ENCODE peak calls at places on chromosomes 12 and 14, in eight cellular contexts. B, K, T, Y, E, C, V and O are unnamed samples.

GRCh38 chr14:89977668-89978067 is 21.9 kb downstream of the TDP1 start:
- DNase-seq in B (no peak), K (no peak), T (no peak), Y (no peak), E (no peak), C (no peak), V (no peak), O (no peak)

GRCh38 chr14:101827286-101827685 is 65.8 kb downstream of the PPP2R5C start:
- DNase-seq in B (no peak), K (no peak), T (no peak), Y (no peak), E (no peak), C (no peak), V (no peak), O (no peak)

GRCh38 chr12:68031174-68031573 is 41.9 kb downstream of the IFNG-AS1 start:
- DNase-seq in B (no peak), K (no peak), T (no peak), Y (no peak), E (no peak), C (no peak), V (no peak), O (no peak)

GRCh38 chr12:119687879-119688278 is 19.9 kb downstream of the PRKAB1 start:
- DNase-seq in B (no peak), K (no peak), T (no peak), Y (no peak), E (no peak), C (no peak), V (no peak), O (no peak)

GRCh38 chr14:88791629-88792571 is 853 bp downstream of the EML5 start:
- DNase-seq in B (peak; percentile 28), K (peak; percentile 25), T (no peak), Y (peak; percentile 54), E (peak; percentile 43), C (no peak), V (no peak), O (peak; percentile 19)

GRCh38 chr12:128914908-128915563 is 61.8 kb downstream of the GLT1D1 start:
- DNase-seq in B (no peak), K (no peak), T (no peak), Y (no peak), E (no peak), C (no peak), V (no peak), O (no peak)

GRCh38 chr12:41536813-41537490 is 348.8 kb downstream of the PDZRN4 start:
- DNase-seq in B (no peak), K (no peak), T (no peak), Y (no peak), E (no peak), C (no peak), V (no peak), O (no peak)

GRCh38 chr14:67650694-67651093 is 23.7 kb downstream of the VTI1B start:
- DNase-seq in B (no peak), K (no peak), T (no peak), Y (no peak), E (no peak), C (no peak), V (no peak), O (no peak)

GRCh38 chr12:53744730-53745129 is 7.0 kb downstream of the CISTR start:
- DNase-seq in B (no peak), K (no peak), T (no peak), Y (no peak), E (no peak), C (no peak), V (no peak), O (no peak)

GRCh38 chr12:20415641-20416040 is 47.3 kb downstream of the PDE3A start:
- DNase-seq in B (no peak), K (no peak), T (no peak), Y (no peak), E (no peak), C (no peak), V (no peak), O (no peak)

GRCh38 chr12:3200032-3200617 is 122.9 kb downstream of the TSPAN9 start:
- DNase-seq in B (peak; percentile 53), K (peak; percentile 16), T (no peak), Y (peak; percentile 92), E (peak; percentile 94), C (no peak), V (no peak), O (peak; percentile 39)

GRCh38 chr12:69039881-69040280 is 106.9 kb upstream of the CPM start:
- DNase-seq in B (no peak), K (no peak), T (no peak), Y (no peak), E (no peak), C (no peak), V (no peak), O (no peak)

GRCh38 chr12:93624595-93625294 is 52.3 kb downstream of the SOCS2 start:
- DNase-seq in B (no peak), K (no peak), T (peak; percentile 52), Y (no peak), E (no peak), C (no peak), V (no peak), O (no peak)

GRCh38 chr14:89481167-89481566 is 64.1 kb upstream of the FOXN3 start:
- DNase-seq in B (no peak), K (no peak), T (no peak), Y (no peak), E (no peak), C (no peak), V (no peak), O (no peak)

GRCh38 chr12:132727091-132727794 is 16.6 kb downstream of the PGAM5 start:
- DNase-seq in B (no peak), K (no peak), T (no peak), Y (no peak), E (no peak), C (no peak), V (no peak), O (no peak)

GRCh38 chr12:132731574-132731973 is 20.9 kb downstream of the PGAM5 start:
- DNase-seq in B (no peak), K (no peak), T (no peak), Y (no peak), E (no peak), C (no peak), V (no peak), O (no peak)

GRCh38 chr12:132726386-132726785 is 15.7 kb downstream of the PGAM5 start:
- DNase-seq in B (no peak), K (no peak), T (no peak), Y (no peak), E (no peak), C (no peak), V (no peak), O (no peak)

GRCh38 chr12:132730353-132730752 is 19.7 kb downstream of the PGAM5 start:
- DNase-seq in B (no peak), K (no peak), T (no peak), Y (no peak), E (no peak), C (no peak), V (no peak), O (no peak)

GRCh38 chr12:132729541-132730320 is 19.1 kb downstream of the PGAM5 start:
- DNase-seq in B (no peak), K (no peak), T (no peak), Y (no peak), E (peak; percentile 52), C (no peak), V (no peak), O (no peak)
- TF ChIP-seq POLR2AphosphoS5 in B (no peak), K (no peak), T (no peak), Y (no peak), E (no peak), C (no peak), V (no peak), O (no peak)

GRCh38 chr12:123834845-123835244 is 72.7 kb downstream of the DNAH10 start:
- DNase-seq in B (no peak), K (no peak), T (no peak), Y (no peak), E (no peak), C (no peak), V (no peak), O (no peak)
- TF ChIP-seq POLR2AphosphoS5 in B (no peak), K (no peak), T (no peak), Y (no peak), E (no peak), C (no peak), V (no peak), O (no peak)

GRCh38 chr14:21455592-21455911 is 371 bp downstream of the CHD8 start:
- DNase-seq in B (no peak), K (no peak), T (no peak), Y (no peak), E (no peak), C (no peak), V (no peak), O (no peak)

GRCh38 chr14:21454843-21455550 is 926 bp downstream of the CHD8 start:
- DNase-seq in B (no peak), K (no peak), T (peak; percentile 33), Y (no peak), E (peak; percentile 43), C (no peak), V (no peak), O (no peak)

DNA sequence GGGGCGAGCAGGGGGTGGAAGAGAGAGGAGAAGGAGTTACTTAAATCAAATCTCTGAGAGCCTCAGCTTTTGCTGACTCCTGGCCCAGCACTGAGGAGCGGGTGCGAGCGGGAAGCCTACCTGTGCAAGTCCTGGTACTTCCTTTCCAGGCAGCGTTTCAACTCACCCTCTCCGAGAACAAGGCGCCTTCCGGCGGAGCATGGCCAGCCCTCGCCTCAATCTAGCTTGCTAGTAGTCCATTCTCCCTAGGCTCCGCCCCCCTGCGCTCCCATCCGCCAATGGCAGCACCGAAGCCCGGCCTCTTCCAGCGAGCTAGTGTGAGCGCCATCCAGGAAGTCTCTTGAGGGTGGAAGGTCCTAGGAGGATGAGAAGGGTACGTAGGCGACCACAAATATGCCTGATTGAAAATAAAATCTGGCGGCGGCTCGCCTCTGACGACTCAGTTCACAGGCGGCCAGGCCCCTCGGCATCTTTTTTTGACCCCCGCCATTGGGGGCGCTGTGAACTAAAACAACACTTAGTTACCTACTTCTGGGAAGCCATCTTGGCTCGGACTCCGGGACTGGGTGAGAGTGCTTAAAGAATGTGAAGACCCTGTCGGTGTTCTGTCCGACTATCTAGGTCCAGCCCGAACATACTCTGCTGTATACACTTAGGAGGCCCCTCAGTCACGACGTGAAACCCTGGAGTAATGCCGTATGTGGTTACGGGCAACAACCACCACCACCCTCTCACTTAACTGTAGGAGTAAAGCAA is at the start of gene CHD8:
- DNase-seq in B (peak; percentile 100), K (peak; percentile 100), T (peak; percentile 100), Y (peak; percentile 98), E (peak; percentile 95), C (peak; percentile 100), V (peak; percentile 99), O (peak; percentile 100)
- TF ChIP-seq POLR2AphosphoS5 in B (peak; percentile 74), K (peak; percentile 74), T (peak; percentile 88), Y (peak; percentile 95), E (peak; percentile 70), C (peak; percentile 68), V (peak; percentile 81), O (peak; percentile 98)

DNA sequence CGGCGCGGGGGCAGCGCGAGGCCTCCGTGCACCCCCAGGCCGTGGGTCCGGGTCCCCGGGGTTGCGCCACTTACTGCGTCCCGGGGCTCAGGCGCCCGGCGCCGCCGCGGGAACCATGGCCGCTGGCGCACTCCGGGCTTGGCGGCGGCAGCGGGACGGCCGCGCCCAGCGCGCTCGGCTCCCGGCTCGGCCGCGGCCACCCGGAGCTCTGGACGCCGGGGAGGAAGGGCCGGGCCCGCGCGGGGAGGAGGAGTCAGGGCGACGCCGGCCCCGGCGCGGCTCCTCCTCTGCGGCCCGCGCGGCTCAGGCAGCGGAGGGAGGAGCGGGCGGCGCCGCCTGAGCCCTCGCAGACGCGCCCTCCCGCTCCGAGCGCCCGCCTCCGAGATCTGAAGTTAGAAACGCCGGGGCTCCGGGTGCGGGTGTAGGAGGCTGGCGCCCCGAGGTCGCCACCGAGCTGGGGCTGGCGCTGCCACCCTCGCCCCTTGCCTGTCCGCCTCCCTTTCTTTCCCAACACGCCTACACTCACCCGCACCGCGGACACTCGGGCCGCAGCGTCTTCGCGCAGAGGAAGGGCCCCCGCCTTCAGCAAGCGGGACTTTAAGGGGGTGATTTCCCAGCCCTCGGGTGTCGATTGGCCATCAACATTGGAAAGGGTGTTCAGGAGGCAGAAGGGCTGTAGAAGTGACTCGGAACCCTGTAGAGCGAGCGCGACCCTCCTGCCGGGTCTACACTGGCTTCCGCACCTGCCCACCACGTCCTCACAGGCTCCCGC is at the start of gene NIN:
- DNase-seq in B (peak; percentile 83), K (peak; percentile 83), T (peak; percentile 33), Y (peak; percentile 79), E (peak; percentile 94), C (peak; percentile 41), V (no peak), O (peak; percentile 60)
- TF ChIP-seq POLR2AphosphoS5 in B (no peak), K (no peak), T (no peak), Y (no peak), E (peak; percentile 54), C (peak; percentile 18), V (no peak), O (no peak)